ENCODE peak calls at places on chromosomes 16 and 17, in eight cellular contexts. One of them, this sample, is unnamed.

GRCh38 chr16:7456221-7456620 is 123.6 kb downstream of the RBFOX1 start:
- DNase-seq in IMR-90: no peak
- DNase-seq in breast epithelium: no peak
- DNase-seq in mammary epithelial cell: no peak
- DNase-seq in spleen: no peak
- DNase-seq in colonic mucosa: no peak
- DNase-seq in heart left ventricle: no peak
- DNase-seq in cardiac fibroblast: no peak
- DNase-seq in this sample: no peak

GRCh38 chr16:89489040-89489721 is 1.2 kb downstream of the ANKRD11 start:
- DNase-seq in IMR-90: peak
- DNase-seq in breast epithelium: peak
- DNase-seq in mammary epithelial cell: peak
- DNase-seq in spleen: peak
- DNase-seq in colonic mucosa: peak
- DNase-seq in heart left ventricle: peak
- DNase-seq in cardiac fibroblast: peak
- DNase-seq in this sample: peak

GRCh38 chr17:8436169-8436932 is 667 bp downstream of the NDEL1 start:
- DNase-seq in IMR-90: peak
- DNase-seq in breast epithelium: peak
- DNase-seq in mammary epithelial cell: peak
- DNase-seq in spleen: peak
- DNase-seq in colonic mucosa: peak
- DNase-seq in heart left ventricle: peak
- DNase-seq in cardiac fibroblast: peak
- DNase-seq in this sample: no peak

GRCh38 chr17:44757045-44757917 is 1.5 kb upstream of the ADAM11 start:
- DNase-seq in IMR-90: no peak
- DNase-seq in breast epithelium: no peak
- DNase-seq in mammary epithelial cell: no peak
- DNase-seq in spleen: no peak
- DNase-seq in colonic mucosa: no peak
- DNase-seq in heart left ventricle: no peak
- DNase-seq in cardiac fibroblast: no peak
- DNase-seq in this sample: no peak

GRCh38 chr17:80706454-80706853 is 161.8 kb downstream of the RPTOR start:
- DNase-seq in IMR-90: no peak
- DNase-seq in breast epithelium: no peak
- DNase-seq in mammary epithelial cell: no peak
- DNase-seq in spleen: no peak
- DNase-seq in colonic mucosa: no peak
- DNase-seq in heart left ventricle: no peak
- DNase-seq in cardiac fibroblast: no peak
- DNase-seq in this sample: no peak

GRCh38 chr17:81556175-81556691 is 4.1 kb upstream of the FAAP100 start:
- DNase-seq in IMR-90: peak
- DNase-seq in breast epithelium: no peak
- DNase-seq in mammary epithelial cell: no peak
- DNase-seq in spleen: no peak
- DNase-seq in colonic mucosa: no peak
- DNase-seq in heart left ventricle: no peak
- DNase-seq in cardiac fibroblast: no peak
- DNase-seq in this sample: no peak

GRCh38 chr17:41910701-41911391 is 7.9 kb downstream of the ACLY start:
- DNase-seq in IMR-90: peak
- DNase-seq in breast epithelium: no peak
- DNase-seq in mammary epithelial cell: peak
- DNase-seq in spleen: no peak
- DNase-seq in colonic mucosa: no peak
- DNase-seq in heart left ventricle: no peak
- DNase-seq in cardiac fibroblast: peak
- DNase-seq in this sample: peak

GRCh38 chr17:45131616-45132301 is 556 bp downstream of the PLCD3 start:
- DNase-seq in IMR-90: no peak
- DNase-seq in breast epithelium: no peak
- DNase-seq in mammary epithelial cell: peak
- DNase-seq in spleen: peak
- DNase-seq in colonic mucosa: peak
- DNase-seq in heart left ventricle: peak
- DNase-seq in cardiac fibroblast: no peak
- DNase-seq in this sample: no peak

DNA sequence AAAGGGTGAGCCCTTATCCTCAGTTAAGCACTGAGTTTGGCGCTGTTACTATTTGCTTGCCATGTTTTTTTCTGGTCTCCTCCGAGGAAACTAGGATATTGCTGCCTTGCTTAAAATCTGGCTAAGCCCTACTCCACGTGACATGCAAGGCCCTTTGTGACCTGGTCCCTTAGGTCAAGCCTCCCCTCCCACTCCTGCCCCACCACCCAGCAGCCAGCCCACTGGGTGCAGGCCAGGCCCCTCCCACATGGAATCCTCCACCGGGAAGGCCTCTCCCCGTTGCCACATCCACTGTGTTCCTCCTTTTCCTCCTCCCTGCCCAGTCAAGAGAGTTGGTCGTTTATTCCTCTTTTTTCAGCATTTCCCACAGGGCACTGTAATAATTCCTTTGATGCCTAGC is 16.2 kb downstream of the PSMD3 start:
- DNase-seq in IMR-90: no peak
- DNase-seq in breast epithelium: no peak
- DNase-seq in mammary epithelial cell: no peak
- DNase-seq in spleen: peak
- DNase-seq in colonic mucosa: no peak
- DNase-seq in heart left ventricle: no peak
- DNase-seq in cardiac fibroblast: no peak
- DNase-seq in this sample: no peak
- H3K4me3 ChIP-seq in IMR-90: no peak
- H3K4me3 ChIP-seq in breast epithelium: no peak
- H3K4me3 ChIP-seq in mammary epithelial cell: no peak
- H3K4me3 ChIP-seq in spleen: no peak
- H3K4me3 ChIP-seq in colonic mucosa: no peak
- H3K4me3 ChIP-seq in heart left ventricle: no peak
- H3K4me3 ChIP-seq in cardiac fibroblast: no peak
- H3K4me3 ChIP-seq in this sample: no peak

GRCh38 chr17:49914096-49914490 is 54.9 kb upstream of the DLX4 start:
- DNase-seq in IMR-90: no peak
- DNase-seq in breast epithelium: no peak
- DNase-seq in mammary epithelial cell: no peak
- DNase-seq in spleen: no peak
- DNase-seq in colonic mucosa: no peak
- DNase-seq in heart left ventricle: no peak
- DNase-seq in cardiac fibroblast: no peak
- DNase-seq in this sample: no peak

GRCh38 chr17:49915670-49916069 is 53.3 kb upstream of the DLX4 start:
- DNase-seq in IMR-90: no peak
- DNase-seq in breast epithelium: no peak
- DNase-seq in mammary epithelial cell: no peak
- DNase-seq in spleen: no peak
- DNase-seq in colonic mucosa: no peak
- DNase-seq in heart left ventricle: no peak
- DNase-seq in cardiac fibroblast: no peak
- DNase-seq in this sample: no peak

GRCh38 chr17:49914664-49915063 is 54.3 kb upstream of the DLX4 start:
- DNase-seq in IMR-90: no peak
- DNase-seq in breast epithelium: no peak
- DNase-seq in mammary epithelial cell: no peak
- DNase-seq in spleen: no peak
- DNase-seq in colonic mucosa: no peak
- DNase-seq in heart left ventricle: no peak
- DNase-seq in cardiac fibroblast: no peak
- DNase-seq in this sample: no peak

GRCh38 chr17:49915260-49915659 is 53.7 kb upstream of the DLX4 start:
- DNase-seq in IMR-90: no peak
- DNase-seq in breast epithelium: no peak
- DNase-seq in mammary epithelial cell: no peak
- DNase-seq in spleen: no peak
- DNase-seq in colonic mucosa: no peak
- DNase-seq in heart left ventricle: no peak
- DNase-seq in cardiac fibroblast: no peak
- DNase-seq in this sample: no peak

DNA sequence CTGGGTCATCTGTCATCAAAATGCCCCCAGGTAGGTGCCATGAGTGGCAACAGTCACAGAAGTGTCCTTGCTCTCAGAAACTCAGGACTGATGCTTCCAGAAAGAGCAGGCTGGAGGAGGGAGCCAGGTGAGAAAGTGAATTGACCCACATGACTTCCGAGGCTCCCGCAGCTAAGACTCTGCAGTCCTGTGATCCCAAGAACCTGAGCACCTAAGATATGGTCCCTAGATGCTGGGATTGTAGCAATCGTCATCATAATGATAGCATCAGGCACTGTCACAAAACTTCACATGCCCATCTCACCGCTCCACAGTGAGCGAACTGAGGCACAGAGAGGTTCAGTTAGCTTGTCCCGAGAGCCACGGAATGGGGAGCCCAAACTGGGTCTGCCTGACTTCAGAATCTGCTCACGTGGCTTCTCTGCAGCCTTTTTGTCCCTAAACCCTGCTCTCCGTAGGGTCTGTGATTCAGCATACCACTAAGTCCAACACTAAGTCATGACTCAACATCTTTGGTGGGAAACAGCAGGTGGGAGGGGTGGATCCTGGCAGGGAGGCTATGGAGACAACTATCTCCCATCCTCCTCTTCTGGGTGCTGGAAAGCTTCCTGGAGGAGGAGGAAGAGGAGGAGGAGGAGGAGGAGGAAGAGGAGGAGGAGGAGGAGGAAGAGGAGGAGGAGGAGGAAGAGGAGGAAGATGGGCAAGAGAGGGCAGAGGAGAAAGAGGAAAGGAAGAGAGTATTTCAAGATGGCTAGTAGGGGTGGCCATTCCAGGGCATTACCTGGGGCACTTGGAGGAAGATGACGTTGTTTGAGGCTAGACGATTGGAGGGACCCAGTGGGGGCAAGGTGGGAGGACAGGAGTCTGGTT is 55.5 kb upstream of the DLX4 start:
- DNase-seq in IMR-90: peak
- DNase-seq in breast epithelium: no peak
- DNase-seq in mammary epithelial cell: peak
- DNase-seq in spleen: no peak
- DNase-seq in colonic mucosa: no peak
- DNase-seq in heart left ventricle: no peak
- DNase-seq in cardiac fibroblast: peak
- DNase-seq in this sample: no peak
- H3K4me3 ChIP-seq in IMR-90: no peak
- H3K4me3 ChIP-seq in breast epithelium: no peak
- H3K4me3 ChIP-seq in mammary epithelial cell: no peak
- H3K4me3 ChIP-seq in spleen: no peak
- H3K4me3 ChIP-seq in colonic mucosa: no peak
- H3K4me3 ChIP-seq in heart left ventricle: no peak
- H3K4me3 ChIP-seq in cardiac fibroblast: no peak
- H3K4me3 ChIP-seq in this sample: no peak

DNA sequence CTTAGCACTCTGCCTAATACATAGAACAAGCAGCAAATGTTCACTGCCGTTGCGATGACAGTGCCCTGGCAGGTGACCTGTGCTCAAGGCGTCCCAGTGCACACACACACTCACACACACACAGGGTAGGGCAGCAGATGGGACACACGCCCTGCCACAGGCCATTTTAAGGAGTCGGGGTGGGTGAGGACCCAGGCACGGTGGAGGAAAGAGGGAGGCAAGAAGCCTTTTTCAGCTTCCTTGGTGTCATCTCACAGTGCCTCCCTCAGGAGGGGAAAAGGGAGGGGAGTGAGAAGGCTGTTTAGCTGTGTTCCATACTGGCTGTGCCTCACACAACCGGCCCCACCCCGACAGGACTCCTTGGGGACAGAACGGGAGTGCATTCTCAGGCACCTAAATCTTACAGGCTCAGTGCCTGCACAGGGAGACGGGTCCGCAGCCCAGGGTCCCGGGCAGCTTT is 1.5 kb downstream of the PITPNM3 start:
- DNase-seq in IMR-90: no peak
- DNase-seq in breast epithelium: no peak
- DNase-seq in mammary epithelial cell: no peak
- DNase-seq in spleen: no peak
- DNase-seq in colonic mucosa: peak
- DNase-seq in heart left ventricle: no peak
- DNase-seq in cardiac fibroblast: no peak
- DNase-seq in this sample: no peak
- H3K4me3 ChIP-seq in IMR-90: peak
- H3K4me3 ChIP-seq in breast epithelium: peak
- H3K4me3 ChIP-seq in mammary epithelial cell: peak
- H3K4me3 ChIP-seq in spleen: peak
- H3K4me3 ChIP-seq in colonic mucosa: peak
- H3K4me3 ChIP-seq in heart left ventricle: peak
- H3K4me3 ChIP-seq in cardiac fibroblast: no peak
- H3K4me3 ChIP-seq in this sample: peak

DNA sequence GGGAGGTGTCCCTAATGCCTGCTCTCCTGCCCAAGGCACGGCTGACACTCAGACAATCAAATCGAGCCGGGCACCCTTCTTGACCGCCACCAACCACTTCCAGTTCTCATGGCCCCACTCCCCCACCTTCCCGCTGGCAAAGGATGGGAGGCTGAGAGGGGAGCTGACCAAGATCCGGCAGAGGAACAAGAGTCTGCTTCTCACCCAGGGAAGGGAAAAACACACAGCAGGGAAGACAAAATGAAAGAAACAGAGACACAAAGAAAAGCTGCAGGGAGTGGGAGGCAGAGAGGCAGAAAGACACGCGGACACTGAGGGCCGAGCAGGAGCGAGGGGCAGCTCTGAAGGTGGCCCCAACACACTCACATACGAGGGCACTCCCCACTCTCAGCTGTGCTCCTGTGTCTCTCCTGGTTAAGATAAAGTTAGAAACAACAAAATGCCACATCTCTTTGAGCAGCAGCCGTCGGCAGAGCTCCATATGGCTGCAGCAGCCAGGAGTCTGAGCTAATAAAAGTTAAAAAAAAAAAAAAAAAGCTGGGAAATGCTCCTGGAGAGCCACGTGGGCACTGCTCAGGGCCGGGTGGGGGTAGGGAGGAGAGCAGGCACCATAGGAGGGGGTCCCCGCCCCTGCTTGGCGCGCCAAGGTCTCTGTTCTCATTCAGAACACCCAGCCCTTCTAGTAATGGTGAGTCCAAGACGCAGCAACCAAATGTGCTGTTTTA is 7.4 kb downstream of the LRRC75A start:
- DNase-seq in IMR-90: no peak
- DNase-seq in breast epithelium: no peak
- DNase-seq in mammary epithelial cell: no peak
- DNase-seq in spleen: peak
- DNase-seq in colonic mucosa: no peak
- DNase-seq in heart left ventricle: no peak
- DNase-seq in cardiac fibroblast: no peak
- DNase-seq in this sample: no peak
- H3K4me3 ChIP-seq in IMR-90: no peak
- H3K4me3 ChIP-seq in breast epithelium: peak
- H3K4me3 ChIP-seq in mammary epithelial cell: no peak
- H3K4me3 ChIP-seq in spleen: no peak
- H3K4me3 ChIP-seq in colonic mucosa: no peak
- H3K4me3 ChIP-seq in heart left ventricle: no peak
- H3K4me3 ChIP-seq in cardiac fibroblast: no peak
- H3K4me3 ChIP-seq in this sample: no peak

This sample was measured in skeletal muscle cell.